ENCODE peak calls at places on chromosome 13, in six cellular contexts. T is activated T-helper 1 cell treated with anti-CD3 and anti-CD28 coated beads, Interleukin-2, amount 50 U/mL, for 16 hours; K is ELR; S is stimulated activated CD8-positive, alpha-beta memory T cell treated with anti-CD3 and anti-CD28 coated beads, Interleukin-12 subunit alpha, Interleukin-12 subunit beta, amount 100 ng/mL, for 4 hours; E is mucosa of gallbladder; N is NCI-H146. A is an unnamed sample.

GRCh38 chr13:37288057-37288720 is 182.7 kb upstream of the CSNK1A1L start:
- DNase-seq in T (no peak), K (no peak), S (no peak), E (no peak), N (no peak), A (no peak)

GRCh38 chr13:80339578-80339840 is 1.4 kb downstream of the SPRY2 start:
- DNase-seq in T (no peak), K (no peak), S (no peak), E (no peak), N (peak), A (no peak)

GRCh38 chr13:109665781-109666249 is 120.6 kb downstream of the IRS2 start:
- DNase-seq in T (no peak), K (no peak), S (no peak), E (no peak), N (no peak), A (no peak)

GRCh38 chr13:43023244-43023931 is at the start of gene DNAJC15:
- DNase-seq in T (peak), K (peak), S (peak), E (peak), N (no peak), A (no peak)

GRCh38 chr13:36904219-36904618 is 15.8 kb downstream of the SMAD9 start:
- DNase-seq in T (no peak), K (no peak), S (no peak), E (peak), N (peak), A (no peak)

GRCh38 chr13:51330741-51331140 is 8.8 kb upstream of the SERPINE3 start:
- DNase-seq in T (no peak), K (no peak), S (no peak), E (no peak), N (no peak), A (no peak)

GRCh38 chr13:66657165-66657895 is 572.8 kb downstream of the PCDH9 start:
- DNase-seq in T (no peak), K (peak), S (no peak), E (peak), N (peak), A (no peak)

GRCh38 chr13:98285852-98286594 is 109.0 kb upstream of the RNF113B start:
- DNase-seq in T (no peak), K (no peak), S (no peak), E (no peak), N (peak), A (no peak)

GRCh38 chr13:114124486-114124885 is 7.9 kb downstream of the RASA3 start:
- DNase-seq in T (no peak), K (no peak), S (no peak), E (no peak), N (no peak), A (no peak)

GRCh38 chr13:106183410-106184128 is 351.9 kb downstream of the EFNB2 start:
- DNase-seq in T (no peak), K (no peak), S (no peak), E (no peak), N (no peak), A (no peak)